ENCODE peak calls at places on chromosome 1, in four cellular contexts. One of them, this sample, is unnamed.
A peak's percentile ranks its signal among the peaks of the same experiment; 100 is the strongest.

GRCh38 chr1:151476083-151476482 is 16.8 kb upstream of the POGZ start:
- DNase-seq in fibroblast of mammary gland: no peak
- DNase-seq in ovary: no peak
- DNase-seq in adipocyte: no peak
- DNase-seq in this sample: no peak

GRCh38 chr1:15975358-15975804 is 520 bp downstream of the ZBTB17 start:
- DNase-seq in fibroblast of mammary gland: peak; percentile 44
- DNase-seq in adipocyte: peak; percentile 74
- DNase-seq in ovary: no peak
- DNase-seq in this sample: no peak

GRCh38 chr1:97849350-97850339 is 71.2 kb downstream of the DPYD start:
- DNase-seq in ovary: no peak
- DNase-seq in adipocyte: peak; percentile 92
- DNase-seq in fibroblast of mammary gland: peak; percentile 88
- DNase-seq in this sample: no peak

GRCh38 chr1:28160677-28161328 is 15.7 kb downstream of the PTAFR start:
- DNase-seq in fibroblast of mammary gland: peak; percentile 84
- DNase-seq in ovary: no peak
- DNase-seq in adipocyte: peak; percentile 73
- DNase-seq in this sample: peak; percentile 48

GRCh38 chr1:85444381-85444780 is 20.6 kb downstream of the DDAH1 start:
- DNase-seq in fibroblast of mammary gland: no peak
- DNase-seq in ovary: no peak
- DNase-seq in adipocyte: no peak
- DNase-seq in this sample: no peak

GRCh38 chr1:95018602-95019369 is 54.0 kb downstream of the ALG14 start:
- DNase-seq in ovary: no peak
- DNase-seq in adipocyte: peak; percentile 47
- DNase-seq in fibroblast of mammary gland: peak; percentile 58
- DNase-seq in this sample: no peak

GRCh38 chr1:9689971-9690381 is 38.4 kb downstream of the PIK3CD start:
- DNase-seq in adipocyte: peak; percentile 69
- DNase-seq in fibroblast of mammary gland: no peak
- DNase-seq in ovary: peak; percentile 40
- DNase-seq in this sample: peak; percentile 80

GRCh38 chr1:6962390-6962955 is 177.2 kb downstream of the CAMTA1 start:
- DNase-seq in fibroblast of mammary gland: peak; percentile 1
- DNase-seq in ovary: peak; percentile 47
- DNase-seq in adipocyte: no peak
- DNase-seq in this sample: no peak

GRCh38 chr1:228875741-228876140 is 140.5 kb downstream of the RHOU start:
- DNase-seq in fibroblast of mammary gland: no peak
- DNase-seq in ovary: peak; percentile 32
- DNase-seq in adipocyte: no peak
- DNase-seq in this sample: no peak

GRCh38 chr1:25343872-25344271 is 5.7 kb downstream of the TMEM50A start:
- DNase-seq in ovary: no peak
- DNase-seq in fibroblast of mammary gland: peak; percentile 90
- DNase-seq in adipocyte: peak; percentile 81
- DNase-seq in this sample: peak; percentile 54

GRCh38 chr1:61950418-61950817 is 208.1 kb downstream of the PATJ start:
- DNase-seq in fibroblast of mammary gland: peak; percentile 5
- DNase-seq in ovary: no peak
- DNase-seq in adipocyte: no peak
- DNase-seq in this sample: no peak

GRCh38 chr1:180586671-180587155 is 27.9 kb downstream of the OVAAL start:
- DNase-seq in ovary: no peak
- DNase-seq in adipocyte: peak; percentile 63
- DNase-seq in fibroblast of mammary gland: peak; percentile 71
- DNase-seq in this sample: no peak

GRCh38 chr1:12125422-12126355 is 41.1 kb upstream of the TNFRSF1B start:
- DNase-seq in adipocyte: no peak
- DNase-seq in fibroblast of mammary gland: no peak
- DNase-seq in ovary: no peak
- DNase-seq in this sample: no peak

GRCh38 chr1:40344597-40344996 is 27.5 kb upstream of the COL9A2 start:
- DNase-seq in adipocyte: peak; percentile 92
- DNase-seq in ovary: no peak
- DNase-seq in fibroblast of mammary gland: peak; percentile 62
- DNase-seq in this sample: no peak

GRCh38 chr1:9539829-9540550 is 725 bp downstream of the SLC25A33 start:
- DNase-seq in adipocyte: peak; percentile 83
- DNase-seq in ovary: peak; percentile 55
- DNase-seq in fibroblast of mammary gland: peak; percentile 48
- DNase-seq in this sample: peak; percentile 62

GRCh38 chr1:9455487-9456237 is 83.6 kb upstream of the SLC25A33 start:
- DNase-seq in fibroblast of mammary gland: peak; percentile 68
- DNase-seq in adipocyte: peak; percentile 84
- DNase-seq in ovary: peak; percentile 80
- DNase-seq in this sample: peak; percentile 84

GRCh38 chr1:53343831-53344668 is 16.2 kb upstream of the LRP8 start:
- DNase-seq in fibroblast of mammary gland: no peak
- DNase-seq in adipocyte: peak; percentile 47
- DNase-seq in ovary: no peak
- DNase-seq in this sample: peak; percentile 36

GRCh38 chr1:47449702-47450552 is 12.1 kb downstream of the FOXD2 start:
- DNase-seq in adipocyte: no peak
- DNase-seq in fibroblast of mammary gland: no peak
- DNase-seq in ovary: no peak
- DNase-seq in this sample: no peak

GRCh38 chr1:190046231-190046630 is 431.4 kb downstream of the BRINP3 start:
- DNase-seq in fibroblast of mammary gland: no peak
- DNase-seq in adipocyte: no peak
- DNase-seq in ovary: no peak
- DNase-seq in this sample: no peak

GRCh38 chr1:22712502-22713271 is 2.0 kb downstream of the EPHB2 start:
- DNase-seq in ovary: no peak
- DNase-seq in fibroblast of mammary gland: peak; percentile 57
- DNase-seq in adipocyte: no peak
- DNase-seq in this sample: no peak

GRCh38 chr1:27626031-27626935 is 8.7 kb downstream of the FGR start:
- DNase-seq in fibroblast of mammary gland: no peak
- DNase-seq in adipocyte: no peak
- DNase-seq in ovary: no peak
- DNase-seq in this sample: no peak

GRCh38 chr1:174023438-174023837 is 1.3 kb upstream of the RC3H1 start:
- DNase-seq in ovary: no peak
- DNase-seq in fibroblast of mammary gland: no peak
- DNase-seq in adipocyte: no peak
- DNase-seq in this sample: no peak

GRCh38 chr1:176604461-176604860 is 141.5 kb downstream of the PAPPA2 start:
- DNase-seq in adipocyte: peak; percentile 47
- DNase-seq in fibroblast of mammary gland: no peak
- DNase-seq in ovary: no peak
- DNase-seq in this sample: no peak

GRCh38 chr1:178544531-178544930 is 31.6 kb downstream of the TEX35 start:
- DNase-seq in fibroblast of mammary gland: no peak
- DNase-seq in adipocyte: no peak
- DNase-seq in ovary: no peak
- DNase-seq in this sample: no peak
- H3K4me3 ChIP-seq in fibroblast of mammary gland: no peak overlapping the region
- H3K4me3 ChIP-seq in adipocyte: no peak overlapping the region
- H3K4me3 ChIP-seq in ovary: no peak overlapping the region
- H3K4me3 ChIP-seq in this sample: no peak overlapping the region

DNA sequence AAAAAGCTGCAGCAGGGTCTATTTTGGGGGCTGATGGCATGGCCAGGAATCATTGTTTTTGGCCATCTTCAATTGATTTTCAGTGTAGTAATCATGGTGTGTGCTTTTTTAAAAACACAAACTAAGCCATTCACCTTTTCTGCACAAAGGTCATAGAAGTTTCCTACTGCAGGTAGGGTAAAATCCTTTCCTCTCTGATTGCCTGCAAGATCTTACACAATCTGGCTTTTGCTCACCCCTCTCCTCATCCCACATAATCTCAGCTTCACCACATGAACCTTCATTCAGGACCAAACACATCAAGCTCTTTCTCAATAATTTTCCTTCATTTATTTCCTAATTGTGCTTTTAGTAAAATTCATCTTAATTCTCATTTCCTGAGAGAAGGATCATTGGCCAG is 38.3 kb upstream of the GBP5 start:
- DNase-seq in adipocyte: no peak
- DNase-seq in ovary: no peak
- DNase-seq in fibroblast of mammary gland: no peak
- DNase-seq in this sample: no peak
- H3K4me3 ChIP-seq in adipocyte: peak overlapping the region; percentile 51
- H3K4me3 ChIP-seq in ovary: no peak overlapping the region
- H3K4me3 ChIP-seq in fibroblast of mammary gland: no peak overlapping the region
- H3K4me3 ChIP-seq in this sample: no peak overlapping the region

DNA sequence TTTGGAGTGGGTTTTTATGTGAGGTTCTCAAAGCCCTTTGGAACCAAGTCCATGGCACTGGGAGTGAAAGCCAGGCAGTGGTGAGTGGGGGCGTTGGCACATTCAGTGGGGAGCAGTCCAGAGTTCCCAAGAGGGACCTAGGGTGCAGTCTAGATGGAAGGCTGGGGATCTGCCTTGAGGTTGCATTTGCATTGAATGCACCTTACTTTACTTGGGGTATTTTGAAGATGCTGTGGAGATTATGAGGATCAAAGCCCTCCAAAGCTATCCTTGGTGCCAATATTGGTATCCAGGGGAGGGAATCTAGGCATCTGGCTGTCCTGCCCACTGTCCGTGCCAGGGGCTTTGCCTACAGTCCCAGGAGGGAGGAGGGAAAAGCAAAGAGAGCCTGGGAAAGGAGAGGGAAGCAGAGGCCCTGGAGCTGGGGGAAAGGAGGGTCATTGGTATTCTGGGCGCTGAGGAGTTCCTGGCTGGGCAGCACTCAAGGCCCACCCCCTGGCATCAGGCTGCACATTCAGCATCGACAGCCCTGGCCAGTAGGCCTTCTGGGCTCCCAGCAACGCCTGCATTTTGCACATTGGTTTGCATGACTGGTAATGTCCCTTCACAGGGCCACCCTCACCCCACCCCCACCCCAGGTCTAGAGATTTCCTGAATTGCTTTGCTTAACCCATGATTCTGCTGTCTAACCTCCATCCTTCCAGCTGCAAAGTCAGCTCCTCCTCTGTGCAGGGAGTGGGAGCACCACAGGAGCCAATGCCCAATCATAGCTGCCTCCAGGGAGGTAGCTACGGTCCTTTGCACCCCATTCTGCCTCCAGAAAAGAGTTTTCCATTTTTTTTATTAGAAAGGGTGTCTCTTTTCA is 843 bp upstream of the BCAN start:
- DNase-seq in ovary: no peak
- DNase-seq in adipocyte: no peak
- DNase-seq in fibroblast of mammary gland: no peak
- DNase-seq in this sample: no peak
- H3K4me3 ChIP-seq in ovary: no peak overlapping the region
- H3K4me3 ChIP-seq in adipocyte: no peak overlapping the region
- H3K4me3 ChIP-seq in fibroblast of mammary gland: no peak overlapping the region
- H3K4me3 ChIP-seq in this sample: no peak overlapping the region

GRCh38 chr1:99171126-99171813 is 93.0 kb upstream of the PLPPR4 start:
- DNase-seq in fibroblast of mammary gland: no peak
- DNase-seq in ovary: no peak
- DNase-seq in adipocyte: no peak
- DNase-seq in this sample: no peak
- H3K4me3 ChIP-seq in fibroblast of mammary gland: no peak overlapping the region
- H3K4me3 ChIP-seq in ovary: no peak overlapping the region
- H3K4me3 ChIP-seq in adipocyte: no peak overlapping the region
- H3K4me3 ChIP-seq in this sample: no peak overlapping the region